ENCODE peak calls at places on chromosomes 2 and 18, in six cellular contexts. D, G, S, E, U and Q are unnamed samples.

GRCh38 chr2:235270951-235271350 is 222.9 kb upstream of the AGAP1 start:
- DNase-seq in D (no peak), G (peak; percentile 38), S (peak; percentile 87), E (peak; percentile 87), U (peak; percentile 25), Q (peak; percentile 63)

GRCh38 chr2:192208848-192209247 is 14.1 kb upstream of the TMEFF2 start:
- DNase-seq in D (no peak), G (no peak), S (peak; percentile 6), E (no peak), U (no peak), Q (no peak)

GRCh38 chr2:111235192-111235591 is 114.5 kb downstream of the BCL2L11 start:
- DNase-seq in D (no peak), G (no peak), S (no peak), E (no peak), U (no peak), Q (no peak)

GRCh38 chr18:45980229-45980628 is 13.1 kb upstream of the EPG5 start:
- DNase-seq in D (no peak), G (peak; percentile 15), S (no peak), E (no peak), U (no peak), Q (no peak)

GRCh38 chr2:142321706-142322280 is 191.0 kb upstream of the LRP1B start:
- DNase-seq in D (no peak), G (no peak), S (peak; percentile 23), E (peak; percentile 57), U (no peak), Q (no peak)

GRCh38 chr2:113709022-113709421 is 47.4 kb downstream of the SLC35F5 start:
- DNase-seq in D (no peak), G (no peak), S (no peak), E (no peak), U (no peak), Q (no peak)

GRCh38 chr18:5175378-5175777 is 21.7 kb downstream of the AKAIN1 start:
- DNase-seq in D (no peak), G (no peak), S (no peak), E (peak; percentile 18), U (no peak), Q (no peak)

GRCh38 chr18:33578371-33579146 is 540 bp downstream of the ASXL3 start:
- DNase-seq in D (peak; percentile 79), G (no peak), S (no peak), E (no peak), U (no peak), Q (no peak)

GRCh38 chr2:180071797-180072196 is 64.7 kb upstream of the CWC22 start:
- DNase-seq in D (no peak), G (no peak), S (no peak), E (no peak), U (no peak), Q (no peak)

GRCh38 chr2:26782876-26783704 is 2.8 kb upstream of the CENPA start:
- DNase-seq in D (no peak), G (no peak), S (no peak), E (no peak), U (no peak), Q (no peak)

GRCh38 chr2:88187038-88187676 is 17.0 kb downstream of the THNSL2 start:
- DNase-seq in D (peak; percentile 49), G (peak; percentile 44), S (no peak), E (peak; percentile 61), U (no peak), Q (peak; percentile 51)

GRCh38 chr2:109232909-109233308 is 103.9 kb downstream of the SH3RF3 start:
- DNase-seq in D (no peak), G (no peak), S (no peak), E (no peak), U (no peak), Q (no peak)

GRCh38 chr2:16263241-16263890 is 323.0 kb downstream of the MYCN start:
- DNase-seq in D (no peak), G (no peak), S (no peak), E (no peak), U (no peak), Q (no peak)

GRCh38 chr2:237806334-237806733 is 7.8 kb downstream of the RBM44 start:
- DNase-seq in D (no peak), G (peak; percentile 62), S (peak; percentile 77), E (no peak), U (no peak), Q (peak; percentile 45)

GRCh38 chr2:127145255-127145899 is 38.4 kb upstream of the BIN1 start:
- DNase-seq in D (no peak), G (no peak), S (peak; percentile 33), E (no peak), U (no peak), Q (no peak)

GRCh38 chr2:12050381-12050780 is 303.9 kb downstream of the LPIN1 start:
- DNase-seq in D (no peak), G (peak; percentile 31), S (peak; percentile 74), E (peak; percentile 92), U (no peak), Q (no peak)

GRCh38 chr18:6934859-6935258 is 182.7 kb downstream of the LAMA1 start:
- DNase-seq in D (no peak), G (no peak), S (no peak), E (no peak), U (no peak), Q (no peak)

GRCh38 chr2:39897273-39897672 is 118.2 kb upstream of the THUMPD2 start:
- DNase-seq in D (no peak), G (no peak), S (no peak), E (no peak), U (no peak), Q (no peak)
- H3K4me3 ChIP-seq in D (no peak overlapping the region), G (no peak overlapping the region), S (no peak overlapping the region), E (no peak overlapping the region), U (no peak overlapping the region), Q (no peak overlapping the region)

GRCh38 chr18:28820353-28820752 is 643.4 kb upstream of the CDH2 start:
- DNase-seq in D (no peak), G (no peak), S (no peak), E (peak; percentile 3), U (no peak), Q (no peak)
- TF ChIP-seq CTCF in D (no peak), G (no peak), S (no peak), E (no peak), U (no peak), Q (no peak)

DNA sequence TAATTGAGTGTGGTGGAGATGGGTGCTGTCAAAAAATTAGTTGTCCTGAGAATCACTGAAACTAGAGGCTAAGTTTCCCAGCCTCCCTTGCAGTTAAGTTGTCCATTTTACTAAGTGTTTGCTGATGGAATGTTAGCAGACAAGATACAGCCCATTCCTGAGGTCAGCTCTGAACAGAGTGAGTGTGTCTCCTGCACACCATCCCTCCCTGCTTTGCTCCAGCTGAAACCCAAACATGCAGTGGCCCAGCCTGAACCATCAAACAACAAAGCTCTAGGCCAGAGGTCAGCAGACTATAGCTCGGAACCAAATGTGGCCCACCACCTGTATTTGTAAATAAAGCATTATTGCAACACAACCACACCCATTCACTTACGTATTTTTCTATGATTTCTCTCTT is 28.0 kb upstream of the TMEM177 start:
- DNase-seq in D (no peak), G (peak; percentile 15), S (no peak), E (no peak), U (no peak), Q (no peak)
- H3K4me3 ChIP-seq in D (no peak overlapping the region), G (no peak overlapping the region), S (no peak overlapping the region), E (no peak overlapping the region), U (no peak overlapping the region), Q (no peak overlapping the region)

GRCh38 chr2:151032741-151033152 is 228.9 kb downstream of the RBM43 start:
- DNase-seq in D (no peak), G (peak; percentile 80), S (peak; percentile 77), E (no peak), U (no peak), Q (peak; percentile 60)

GRCh38 chr2:151029406-151030157 is 232.1 kb downstream of the RBM43 start:
- DNase-seq in D (no peak), G (peak; percentile 88), S (peak; percentile 61), E (peak; percentile 41), U (no peak), Q (peak; percentile 89)

GRCh38 chr2:151033454-151034248 is 228.0 kb downstream of the RBM43 start:
- DNase-seq in D (no peak), G (no peak), S (no peak), E (no peak), U (no peak), Q (no peak)

GRCh38 chr2:151028691-151029176 is 232.9 kb downstream of the RBM43 start:
- DNase-seq in D (no peak), G (peak; percentile 34), S (no peak), E (no peak), U (no peak), Q (peak; percentile 46)

DNA sequence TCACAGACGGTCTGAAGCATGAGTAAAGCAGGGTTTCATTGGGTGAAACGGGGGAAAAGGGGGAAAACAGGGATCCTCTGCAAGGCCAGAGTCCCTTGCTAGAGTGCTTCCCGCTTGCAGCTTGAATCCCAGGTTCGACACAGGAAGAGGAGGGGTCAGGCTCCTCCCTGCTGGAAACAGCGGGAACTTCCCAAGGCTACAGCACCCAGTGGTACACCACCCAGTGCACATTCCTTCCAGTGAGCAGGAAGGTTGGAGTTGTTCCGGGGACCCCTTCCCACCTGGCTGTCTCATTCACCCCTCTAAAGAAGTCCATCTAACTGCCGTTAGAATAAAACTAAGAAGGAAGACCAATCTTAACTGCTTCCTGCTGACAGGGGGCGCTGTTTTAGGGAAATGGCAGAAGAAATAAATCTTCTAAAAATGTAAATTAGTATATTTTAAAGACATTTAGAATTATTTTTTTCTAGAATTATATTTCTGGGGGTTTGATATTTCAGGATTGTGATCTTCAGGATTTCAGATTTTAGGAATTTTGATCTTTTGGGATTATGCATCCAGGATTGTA is 230.9 kb downstream of the RBM43 start:
- DNase-seq in D (no peak), G (no peak), S (no peak), E (peak; percentile 20), U (no peak), Q (no peak)
- TF ChIP-seq CTCF in D (no peak), G (peak; percentile 27), S (peak; percentile 18), E (no peak), U (no peak), Q (no peak)

GRCh38 chr18:25132786-25133496 is 219.0 kb downstream of the ZNF521 start:
- DNase-seq in D (no peak), G (no peak), S (no peak), E (no peak), U (no peak), Q (no peak)
- H3K4me3 ChIP-seq in D (no peak overlapping the region), G (no peak overlapping the region), S (no peak overlapping the region), E (no peak overlapping the region), U (no peak overlapping the region), Q (no peak overlapping the region)